ENCODE peak calls at places on chromosome 9, in seven cellular contexts. One of them, this sample, is unnamed.
A peak's percentile ranks its signal among the peaks of the same experiment; 100 is the strongest.

GRCh38 chr9:131755541-131756198 is 15.8 kb upstream of the RAPGEF1 start:
- DNase-seq in frontal cortex: no peak
- DNase-seq in CD4-positive, alpha-beta memory T cell: peak; percentile 80
- DNase-seq in astrocyte of the spinal cord: peak; percentile 74
- DNase-seq in fibroblast of the conjunctiva: peak; percentile 59
- DNase-seq in HuH-7.5: peak; percentile 73
- DNase-seq in GM13976: peak; percentile 79
- DNase-seq in this sample: peak; percentile 79

GRCh38 chr9:70160672-70161413 is 97.9 kb upstream of the SMC5 start:
- DNase-seq in HuH-7.5: no peak
- DNase-seq in frontal cortex: no peak
- DNase-seq in astrocyte of the spinal cord: no peak
- DNase-seq in fibroblast of the conjunctiva: no peak
- DNase-seq in CD4-positive, alpha-beta memory T cell: no peak
- DNase-seq in GM13976: no peak
- DNase-seq in this sample: no peak

GRCh38 chr9:134236001-134236421 is 71.6 kb upstream of the RNU6ATAC start:
- DNase-seq in GM13976: no peak
- DNase-seq in frontal cortex: no peak
- DNase-seq in CD4-positive, alpha-beta memory T cell: no peak
- DNase-seq in HuH-7.5: no peak
- DNase-seq in fibroblast of the conjunctiva: no peak
- DNase-seq in astrocyte of the spinal cord: no peak
- DNase-seq in this sample: no peak

GRCh38 chr9:134145262-134145661 is 9.4 kb downstream of the WDR5 start:
- DNase-seq in GM13976: no peak
- DNase-seq in HuH-7.5: no peak
- DNase-seq in CD4-positive, alpha-beta memory T cell: no peak
- DNase-seq in astrocyte of the spinal cord: no peak
- DNase-seq in fibroblast of the conjunctiva: no peak
- DNase-seq in frontal cortex: no peak
- DNase-seq in this sample: no peak

GRCh38 chr9:15249042-15249818 is 57.8 kb downstream of the TTC39B start:
- DNase-seq in fibroblast of the conjunctiva: no peak
- DNase-seq in frontal cortex: no peak
- DNase-seq in CD4-positive, alpha-beta memory T cell: no peak
- DNase-seq in GM13976: no peak
- DNase-seq in HuH-7.5: no peak
- DNase-seq in astrocyte of the spinal cord: peak; percentile 66
- DNase-seq in this sample: peak; percentile 80

GRCh38 chr9:136903041-136903554 is 16.8 kb downstream of the TRAF2 start:
- DNase-seq in frontal cortex: no peak
- DNase-seq in fibroblast of the conjunctiva: no peak
- DNase-seq in HuH-7.5: no peak
- DNase-seq in astrocyte of the spinal cord: no peak
- DNase-seq in GM13976: no peak
- DNase-seq in CD4-positive, alpha-beta memory T cell: no peak
- DNase-seq in this sample: peak; percentile 11

GRCh38 chr9:73441890-73442818 is 290.5 kb downstream of the ANXA1 start:
- DNase-seq in fibroblast of the conjunctiva: no peak
- DNase-seq in CD4-positive, alpha-beta memory T cell: no peak
- DNase-seq in HuH-7.5: no peak
- DNase-seq in astrocyte of the spinal cord: peak; percentile 39
- DNase-seq in frontal cortex: no peak
- DNase-seq in GM13976: no peak
- DNase-seq in this sample: peak; percentile 0

GRCh38 chr9:91677822-91678221 is 254.2 kb upstream of the NFIL3 start:
- DNase-seq in frontal cortex: no peak
- DNase-seq in HuH-7.5: no peak
- DNase-seq in CD4-positive, alpha-beta memory T cell: no peak
- DNase-seq in GM13976: no peak
- DNase-seq in fibroblast of the conjunctiva: no peak
- DNase-seq in astrocyte of the spinal cord: no peak
- DNase-seq in this sample: no peak

GRCh38 chr9:116899337-116900006 is 212.4 kb downstream of the TRIM32 start:
- DNase-seq in astrocyte of the spinal cord: peak; percentile 10
- DNase-seq in fibroblast of the conjunctiva: no peak
- DNase-seq in GM13976: no peak
- DNase-seq in frontal cortex: no peak
- DNase-seq in HuH-7.5: no peak
- DNase-seq in CD4-positive, alpha-beta memory T cell: no peak
- DNase-seq in this sample: no peak

GRCh38 chr9:133701321-133701980 is 36.7 kb downstream of the SARDH start:
- DNase-seq in frontal cortex: no peak
- DNase-seq in fibroblast of the conjunctiva: no peak
- DNase-seq in astrocyte of the spinal cord: no peak
- DNase-seq in CD4-positive, alpha-beta memory T cell: peak; percentile 46
- DNase-seq in HuH-7.5: no peak
- DNase-seq in GM13976: no peak
- DNase-seq in this sample: no peak

GRCh38 chr9:105679406-105680022 is 14.8 kb upstream of the TMEM38B start:
- DNase-seq in fibroblast of the conjunctiva: no peak
- DNase-seq in GM13976: no peak
- DNase-seq in CD4-positive, alpha-beta memory T cell: no peak
- DNase-seq in astrocyte of the spinal cord: no peak
- DNase-seq in HuH-7.5: no peak
- DNase-seq in frontal cortex: no peak
- DNase-seq in this sample: no peak

GRCh38 chr9:108053555-108054061 is 564.0 kb upstream of the KLF4 start:
- DNase-seq in CD4-positive, alpha-beta memory T cell: no peak
- DNase-seq in HuH-7.5: no peak
- DNase-seq in fibroblast of the conjunctiva: peak; percentile 90
- DNase-seq in frontal cortex: no peak
- DNase-seq in astrocyte of the spinal cord: peak; percentile 94
- DNase-seq in GM13976: no peak
- DNase-seq in this sample: peak; percentile 56

GRCh38 chr9:110126457-110126856 is 81.5 kb downstream of the C9orf152 start:
- DNase-seq in HuH-7.5: no peak
- DNase-seq in CD4-positive, alpha-beta memory T cell: no peak
- DNase-seq in fibroblast of the conjunctiva: no peak
- DNase-seq in GM13976: no peak
- DNase-seq in frontal cortex: no peak
- DNase-seq in astrocyte of the spinal cord: no peak
- DNase-seq in this sample: peak; percentile 42

GRCh38 chr9:135085830-135086546 is 1.5 kb upstream of the OLFM1 start:
- DNase-seq in HuH-7.5: peak; percentile 85
- DNase-seq in CD4-positive, alpha-beta memory T cell: no peak
- DNase-seq in fibroblast of the conjunctiva: peak; percentile 29
- DNase-seq in GM13976: peak; percentile 80
- DNase-seq in frontal cortex: peak; percentile 83
- DNase-seq in astrocyte of the spinal cord: peak; percentile 37
- DNase-seq in this sample: peak; percentile 52

GRCh38 chr9:82404484-82405280 is 416.1 kb downstream of the SPATA31D1 start:
- DNase-seq in astrocyte of the spinal cord: peak; percentile 29
- DNase-seq in frontal cortex: no peak
- DNase-seq in GM13976: no peak
- DNase-seq in fibroblast of the conjunctiva: no peak
- DNase-seq in CD4-positive, alpha-beta memory T cell: no peak
- DNase-seq in HuH-7.5: no peak
- DNase-seq in this sample: no peak

GRCh38 chr9:93301911-93302525 is 118.1 kb downstream of the WNK2 start:
- DNase-seq in frontal cortex: peak; percentile 5
- DNase-seq in astrocyte of the spinal cord: no peak
- DNase-seq in fibroblast of the conjunctiva: no peak
- DNase-seq in GM13976: peak; percentile 34
- DNase-seq in CD4-positive, alpha-beta memory T cell: no peak
- DNase-seq in HuH-7.5: no peak
- DNase-seq in this sample: no peak

GRCh38 chr9:88672874-88673695 is 138.1 kb downstream of the NXNL2 start:
- DNase-seq in fibroblast of the conjunctiva: no peak
- DNase-seq in frontal cortex: no peak
- DNase-seq in CD4-positive, alpha-beta memory T cell: no peak
- DNase-seq in GM13976: no peak
- DNase-seq in astrocyte of the spinal cord: no peak
- DNase-seq in HuH-7.5: no peak
- DNase-seq in this sample: no peak

GRCh38 chr9:121833061-121833460 is 181.6 kb downstream of the DAB2IP start:
- DNase-seq in fibroblast of the conjunctiva: no peak
- DNase-seq in frontal cortex: no peak
- DNase-seq in HuH-7.5: no peak
- DNase-seq in GM13976: no peak
- DNase-seq in CD4-positive, alpha-beta memory T cell: no peak
- DNase-seq in astrocyte of the spinal cord: no peak
- DNase-seq in this sample: no peak

GRCh38 chr9:4964540-4964939 is 20.5 kb upstream of the JAK2 start:
- DNase-seq in fibroblast of the conjunctiva: no peak
- DNase-seq in frontal cortex: no peak
- DNase-seq in CD4-positive, alpha-beta memory T cell: no peak
- DNase-seq in astrocyte of the spinal cord: no peak
- DNase-seq in GM13976: no peak
- DNase-seq in HuH-7.5: no peak
- DNase-seq in this sample: no peak

GRCh38 chr9:75803130-75803529 is 87.3 kb upstream of the PCSK5 start:
- DNase-seq in CD4-positive, alpha-beta memory T cell: no peak
- DNase-seq in fibroblast of the conjunctiva: peak; percentile 23
- DNase-seq in frontal cortex: no peak
- DNase-seq in astrocyte of the spinal cord: peak; percentile 80
- DNase-seq in HuH-7.5: no peak
- DNase-seq in GM13976: no peak
- DNase-seq in this sample: peak; percentile 79

GRCh38 chr9:108374606-108375005 is 481.2 kb downstream of the ACTL7B start:
- DNase-seq in frontal cortex: no peak
- DNase-seq in astrocyte of the spinal cord: no peak
- DNase-seq in GM13976: no peak
- DNase-seq in CD4-positive, alpha-beta memory T cell: no peak
- DNase-seq in fibroblast of the conjunctiva: no peak
- DNase-seq in HuH-7.5: no peak
- DNase-seq in this sample: no peak

GRCh38 chr9:126781717-126782388 is 23.0 kb upstream of the ZBTB43 start:
- DNase-seq in astrocyte of the spinal cord: peak; percentile 72
- DNase-seq in HuH-7.5: peak; percentile 74
- DNase-seq in CD4-positive, alpha-beta memory T cell: peak; percentile 76
- DNase-seq in frontal cortex: peak; percentile 79
- DNase-seq in fibroblast of the conjunctiva: peak; percentile 53
- DNase-seq in GM13976: peak; percentile 86
- DNase-seq in this sample: peak; percentile 67

GRCh38 chr9:89674667-89675402 is 70.0 kb downstream of the GADD45G start:
- DNase-seq in CD4-positive, alpha-beta memory T cell: no peak
- DNase-seq in astrocyte of the spinal cord: no peak
- DNase-seq in GM13976: no peak
- DNase-seq in HuH-7.5: no peak
- DNase-seq in fibroblast of the conjunctiva: no peak
- DNase-seq in frontal cortex: no peak
- DNase-seq in this sample: no peak

GRCh38 chr9:93084471-93084881 is 11.5 kb upstream of the CARD19 start:
- DNase-seq in HuH-7.5: no peak
- DNase-seq in fibroblast of the conjunctiva: no peak
- DNase-seq in frontal cortex: no peak
- DNase-seq in astrocyte of the spinal cord: no peak
- DNase-seq in CD4-positive, alpha-beta memory T cell: no peak
- DNase-seq in GM13976: no peak
- DNase-seq in this sample: no peak

GRCh38 chr9:130906727-130907416 is 10.3 kb upstream of the QRFP start:
- DNase-seq in CD4-positive, alpha-beta memory T cell: no peak
- DNase-seq in GM13976: no peak
- DNase-seq in fibroblast of the conjunctiva: no peak
- DNase-seq in HuH-7.5: no peak
- DNase-seq in astrocyte of the spinal cord: no peak
- DNase-seq in frontal cortex: no peak
- DNase-seq in this sample: no peak

GRCh38 chr9:136483589-136484152 is 831 bp upstream of the SEC16A start:
- DNase-seq in HuH-7.5: peak; percentile 98
- DNase-seq in CD4-positive, alpha-beta memory T cell: peak; percentile 96
- DNase-seq in GM13976: peak; percentile 97
- DNase-seq in astrocyte of the spinal cord: peak; percentile 84
- DNase-seq in fibroblast of the conjunctiva: peak; percentile 78
- DNase-seq in frontal cortex: peak; percentile 87
- DNase-seq in this sample: peak; percentile 64

GRCh38 chr9:109728696-109729300 is 51.2 kb upstream of the PALM2AKAP2 start:
- DNase-seq in GM13976: no peak
- DNase-seq in fibroblast of the conjunctiva: no peak
- DNase-seq in HuH-7.5: no peak
- DNase-seq in frontal cortex: no peak
- DNase-seq in CD4-positive, alpha-beta memory T cell: no peak
- DNase-seq in astrocyte of the spinal cord: no peak
- DNase-seq in this sample: no peak

GRCh38 chr9:23005061-23005690 is 558.6 kb downstream of the DMRTA1 start:
- DNase-seq in GM13976: no peak
- DNase-seq in frontal cortex: no peak
- DNase-seq in HuH-7.5: no peak
- DNase-seq in CD4-positive, alpha-beta memory T cell: no peak
- DNase-seq in fibroblast of the conjunctiva: no peak
- DNase-seq in astrocyte of the spinal cord: peak; percentile 24
- DNase-seq in this sample: no peak

GRCh38 chr9:21789541-21790037 is 12.8 kb upstream of the MTAP start:
- DNase-seq in CD4-positive, alpha-beta memory T cell: peak; percentile 74
- DNase-seq in HuH-7.5: peak; percentile 14
- DNase-seq in astrocyte of the spinal cord: peak; percentile 95
- DNase-seq in fibroblast of the conjunctiva: peak; percentile 95
- DNase-seq in GM13976: peak; percentile 49
- DNase-seq in frontal cortex: peak; percentile 38
- DNase-seq in this sample: peak; percentile 73

GRCh38 chr9:129803679-129804065 is 688 bp downstream of the TOR1B start:
- DNase-seq in HuH-7.5: no peak
- DNase-seq in GM13976: no peak
- DNase-seq in astrocyte of the spinal cord: peak; percentile 15
- DNase-seq in frontal cortex: no peak
- DNase-seq in CD4-positive, alpha-beta memory T cell: no peak
- DNase-seq in fibroblast of the conjunctiva: no peak
- DNase-seq in this sample: no peak

GRCh38 chr9:136361757-136362449 is 1.6 kb downstream of the DNLZ start:
- DNase-seq in HuH-7.5: no peak
- DNase-seq in fibroblast of the conjunctiva: no peak
- DNase-seq in astrocyte of the spinal cord: no peak
- DNase-seq in CD4-positive, alpha-beta memory T cell: no peak
- DNase-seq in GM13976: no peak
- DNase-seq in frontal cortex: no peak
- DNase-seq in this sample: no peak

GRCh38 chr9:113993838-113994540 is 84.1 kb downstream of the AMBP start:
- DNase-seq in frontal cortex: peak; percentile 72
- DNase-seq in fibroblast of the conjunctiva: peak; percentile 51
- DNase-seq in GM13976: no peak
- DNase-seq in CD4-positive, alpha-beta memory T cell: no peak
- DNase-seq in astrocyte of the spinal cord: peak; percentile 73
- DNase-seq in HuH-7.5: no peak
- DNase-seq in this sample: peak; percentile 49

GRCh38 chr9:34636791-34637355 is 714 bp downstream of the SIGMAR1 start:
- DNase-seq in CD4-positive, alpha-beta memory T cell: no peak
- DNase-seq in frontal cortex: no peak
- DNase-seq in GM13976: no peak
- DNase-seq in fibroblast of the conjunctiva: no peak
- DNase-seq in astrocyte of the spinal cord: no peak
- DNase-seq in HuH-7.5: no peak
- DNase-seq in this sample: no peak

GRCh38 chr9:129750010-129750409 is 2.8 kb downstream of the PTGES start:
- DNase-seq in GM13976: no peak
- DNase-seq in HuH-7.5: no peak
- DNase-seq in CD4-positive, alpha-beta memory T cell: no peak
- DNase-seq in astrocyte of the spinal cord: peak; percentile 43
- DNase-seq in frontal cortex: no peak
- DNase-seq in fibroblast of the conjunctiva: no peak
- DNase-seq in this sample: peak; percentile 33